ENCODE peak calls at places on chromosomes 12 and 14, in eight cellular contexts. I is pancreas; R is fibroblast of pulmonary artery; H is kidney epithelial cell; C is cardiac fibroblast; M is adrenal gland; P is breast epithelium; D is CD4-positive, CD25-positive, alpha-beta regulatory T cell. W is an unnamed sample.

GRCh38 chr14:89833120-89833521 is 121.4 kb downstream of the EFCAB11 start:
- DNase-seq in I (no peak), R (no peak), H (no peak), C (no peak), M (no peak), P (no peak), D (no peak), W (no peak)

GRCh38 chr12:103498990-103499389 is 3.2 kb upstream of the C12orf42 start:
- DNase-seq in I (no peak), R (no peak), H (no peak), C (no peak), M (no peak), P (no peak), D (no peak), W (no peak)

GRCh38 chr14:63848890-63849289 is 3.9 kb upstream of the SYNE2 start:
- DNase-seq in I (no peak), R (peak; percentile 46), H (no peak), C (peak; percentile 71), M (no peak), P (no peak), D (no peak), W (no peak)

GRCh38 chr14:54187439-54187838 is 209.4 kb upstream of the CDKN3 start:
- DNase-seq in I (no peak), R (no peak), H (no peak), C (no peak), M (no peak), P (no peak), D (no peak), W (no peak)

GRCh38 chr12:52209321-52209720 is 17.5 kb upstream of the KRT80 start:
- DNase-seq in I (peak; percentile 57), R (no peak), H (no peak), C (no peak), M (no peak), P (peak; percentile 63), D (no peak), W (no peak)

GRCh38 chr12:103647267-103647666 is 60.2 kb downstream of the STAB2 start:
- DNase-seq in I (no peak), R (peak; percentile 73), H (peak; percentile 50), C (peak; percentile 78), M (no peak), P (no peak), D (no peak), W (no peak)

GRCh38 chr12:130339946-130340345 is 2.3 kb downstream of the PIWIL1 start:
- DNase-seq in I (no peak), R (no peak), H (no peak), C (no peak), M (no peak), P (no peak), D (no peak), W (no peak)

GRCh38 chr14:94924189-94924588 is 154.3 kb upstream of the GSC start:
- DNase-seq in I (no peak), R (no peak), H (no peak), C (no peak), M (no peak), P (no peak), D (no peak), W (no peak)

GRCh38 chr12:8951744-8952143 is 2.3 kb upstream of the M6PR start:
- DNase-seq in I (no peak), R (no peak), H (no peak), C (no peak), M (no peak), P (no peak), D (peak; percentile 72), W (no peak)

GRCh38 chr12:125161712-125162023 is 96.4 kb downstream of the AACS start:
- DNase-seq in I (no peak), R (no peak), H (no peak), C (no peak), M (no peak), P (no peak), D (no peak), W (no peak)

DNA sequence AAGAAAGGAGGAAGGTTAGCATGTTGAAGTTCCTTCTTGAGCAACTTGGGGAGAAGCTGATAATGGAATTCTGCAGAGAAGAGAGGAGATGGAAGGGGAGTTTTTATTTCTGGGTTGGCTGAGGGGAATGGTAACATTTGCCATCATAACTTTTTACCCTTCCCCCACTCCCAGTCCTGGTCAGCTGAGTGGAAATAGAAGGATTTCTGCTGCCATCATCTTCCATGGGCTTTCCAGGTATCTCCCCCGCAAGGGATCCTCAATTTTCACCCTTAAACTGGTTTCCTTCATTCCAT is 1.3 kb downstream of the DTX3 start:
- DNase-seq in I (no peak), R (no peak), H (no peak), C (no peak), M (no peak), P (no peak), D (no peak), W (no peak)
- H3K4me3 ChIP-seq in I (no peak overlapping the region), R (no peak overlapping the region), H (no peak overlapping the region), C (no peak overlapping the region), M (no peak overlapping the region), P (no peak overlapping the region), D (no peak overlapping the region), W (no peak overlapping the region)

GRCh38 chr14:69055973-69056372 is 76.9 kb upstream of the ACTN1 start:
- DNase-seq in I (no peak), R (no peak), H (no peak), C (peak; percentile 31), M (no peak), P (no peak), D (no peak), W (no peak)
- H3K4me3 ChIP-seq in I (no peak overlapping the region), R (no peak overlapping the region), H (no peak overlapping the region), C (no peak overlapping the region), M (no peak overlapping the region), P (no peak overlapping the region), D (no peak overlapping the region), W (no peak overlapping the region)

GRCh38 chr12:7638064-7638763 is 27.5 kb downstream of the APOBEC1 start:
- DNase-seq in I (no peak), R (no peak), H (no peak), C (no peak), M (no peak), P (no peak), D (no peak), W (no peak)
- H3K4me3 ChIP-seq in I (no peak overlapping the region), R (no peak overlapping the region), H (no peak overlapping the region), C (no peak overlapping the region), M (no peak overlapping the region), P (peak overlapping the region; percentile 3), D (no peak overlapping the region), W (no peak overlapping the region)

GRCh38 chr12:58916153-58916709 is 4.1 kb downstream of the LRIG3 start:
- DNase-seq in I (no peak), R (no peak), H (no peak), C (no peak), M (no peak), P (no peak), D (no peak), W (no peak)
- H3K4me3 ChIP-seq in I (no peak overlapping the region), R (no peak overlapping the region), H (peak overlapping the region; percentile 61), C (no peak overlapping the region), M (no peak overlapping the region), P (peak overlapping the region; percentile 92), D (no peak overlapping the region), W (no peak overlapping the region)

W was measured in heart left ventricle.